ENCODE peak calls at places on chromosomes 5 and 9, in seven cellular contexts. X is adrenal gland; M is neural progenitor cell; V is CD4-positive, CD25-positive, alpha-beta regulatory T cell; E is right cardiac atrium; U is uterus; K is CD8-positive, alpha-beta T cell. B is an unnamed sample.

GRCh38 chr5:158498959-158499679 is 600.6 kb downstream of the EBF1 start:
- DNase-seq in E (no peak), M (no peak), U (peak; percentile 24), X (no peak), V (no peak), K (no peak), B (no peak)

GRCh38 chr5:167578977-167579700 is 712.3 kb upstream of the WWC1 start:
- DNase-seq in X (no peak), E (no peak), U (no peak), M (no peak), K (no peak), V (no peak), B (peak; percentile 91)

GRCh38 chr5:167049043-167049663 is 1242.3 kb upstream of the WWC1 start:
- DNase-seq in V (no peak), K (no peak), U (no peak), X (peak; percentile 61), E (no peak), M (peak; percentile 71), B (peak; percentile 46)

GRCh38 chr5:179336126-179336870 is 9.0 kb downstream of the ADAMTS2 start:
- DNase-seq in E (peak; percentile 30), V (no peak), M (no peak), K (no peak), X (no peak), U (no peak), B (no peak)

GRCh38 chr5:62308439-62308838 is 2.4 kb downstream of the KIF2A start:
- DNase-seq in E (no peak), X (no peak), K (no peak), V (no peak), U (no peak), M (no peak), B (no peak)

GRCh38 chr5:58458851-58459275 is 1.0 kb downstream of the PLK2 start:
- DNase-seq in E (no peak), M (no peak), X (no peak), V (no peak), K (no peak), U (no peak), B (no peak)

GRCh38 chr9:8649157-8649556 is 849.6 kb upstream of the DMAC1 start:
- DNase-seq in X (no peak), V (no peak), K (no peak), U (no peak), E (no peak), M (no peak), B (no peak)

GRCh38 chr5:60453186-60453976 is 246.6 kb downstream of the DEPDC1B start:
- DNase-seq in X (no peak), E (no peak), U (no peak), M (no peak), K (no peak), V (no peak), B (no peak)

GRCh38 chr5:6545770-6546690 is 86.8 kb downstream of the NSUN2 start:
- DNase-seq in M (peak; percentile 42), X (no peak), K (no peak), V (no peak), E (no peak), U (no peak), B (no peak)

GRCh38 chr5:169248520-169248919 is 52.4 kb downstream of the SLIT3 start:
- DNase-seq in X (no peak), V (no peak), K (no peak), E (no peak), U (no peak), M (no peak), B (no peak)

GRCh38 chr9:79611091-79611614 is 39.4 kb downstream of the TLE4 start:
- DNase-seq in V (no peak), M (peak; percentile 86), E (no peak), X (peak; percentile 28), K (no peak), U (no peak), B (peak; percentile 54)

GRCh38 chr5:140833993-140834392 is at the start of gene PCDHA7:
- DNase-seq in K (no peak), M (no peak), U (no peak), V (no peak), E (no peak), X (no peak), B (no peak)

GRCh38 chr9:79571309-79572031 is at the start of gene TLE4:
- DNase-seq in V (peak; percentile 100), E (peak; percentile 100), U (peak; percentile 100), K (peak; percentile 98), X (peak; percentile 100), M (peak; percentile 100), B (peak; percentile 98)

GRCh38 chr9:14272924-14273528 is 40.9 kb downstream of the NFIB start:
- DNase-seq in V (no peak), M (no peak), K (no peak), E (no peak), U (no peak), X (no peak), B (no peak)
- H3K4me3 ChIP-seq in V (no peak overlapping the region), M (no peak overlapping the region), K (no peak overlapping the region), E (peak overlapping the region; percentile 16), U (no peak overlapping the region), X (no peak overlapping the region), B (no peak overlapping the region)

DNA sequence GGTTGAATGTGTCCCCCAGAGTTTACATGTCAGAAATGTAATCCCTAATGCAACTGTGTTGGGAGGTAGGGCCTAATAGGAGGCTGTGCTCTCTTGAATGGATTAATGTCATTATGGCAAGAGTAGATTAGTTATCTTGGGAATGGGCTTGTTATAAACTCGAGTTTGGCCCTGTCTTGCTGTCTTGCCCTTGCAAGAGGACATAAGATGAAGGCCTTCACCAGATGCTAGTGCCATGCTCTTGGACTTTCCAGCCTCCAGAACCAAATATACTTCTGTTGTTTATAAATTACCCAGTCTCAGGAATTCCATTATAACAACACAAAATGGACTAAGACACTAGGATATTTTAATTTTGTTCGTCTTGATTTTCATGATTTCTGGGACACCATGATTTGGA is 5.4 kb downstream of the PIK3R1 start:
- DNase-seq in E (no peak), M (no peak), V (no peak), K (no peak), U (no peak), X (no peak), B (no peak)
- H3K27me3 ChIP-seq in E (no peaks in the 10 kb centered on the region), M (peaks cover 19% of the 10 kb centered on the region), V (no peaks in the 10 kb centered on the region), K (no peaks in the 10 kb centered on the region), U (no peaks in the 10 kb centered on the region), X (no peaks in the 10 kb centered on the region), B (no peaks in the 10 kb centered on the region)

GRCh38 chr5:2576823-2577222 is 174.7 kb downstream of the IRX2 start:
- DNase-seq in M (no peak), X (no peak), U (no peak), E (no peak), V (no peak), K (no peak), B (no peak)

GRCh38 chr5:2579126-2579525 is 172.4 kb downstream of the IRX2 start:
- DNase-seq in E (no peak), U (no peak), K (no peak), M (peak; percentile 25), V (no peak), X (no peak), B (no peak)

GRCh38 chr5:2574155-2574554 is 177.3 kb downstream of the IRX2 start:
- DNase-seq in V (no peak), M (no peak), X (no peak), K (no peak), U (no peak), E (no peak), B (no peak)

GRCh38 chr5:2575292-2575691 is 176.2 kb downstream of the IRX2 start:
- DNase-seq in E (no peak), V (no peak), M (no peak), U (no peak), K (no peak), X (no peak), B (no peak)

DNA sequence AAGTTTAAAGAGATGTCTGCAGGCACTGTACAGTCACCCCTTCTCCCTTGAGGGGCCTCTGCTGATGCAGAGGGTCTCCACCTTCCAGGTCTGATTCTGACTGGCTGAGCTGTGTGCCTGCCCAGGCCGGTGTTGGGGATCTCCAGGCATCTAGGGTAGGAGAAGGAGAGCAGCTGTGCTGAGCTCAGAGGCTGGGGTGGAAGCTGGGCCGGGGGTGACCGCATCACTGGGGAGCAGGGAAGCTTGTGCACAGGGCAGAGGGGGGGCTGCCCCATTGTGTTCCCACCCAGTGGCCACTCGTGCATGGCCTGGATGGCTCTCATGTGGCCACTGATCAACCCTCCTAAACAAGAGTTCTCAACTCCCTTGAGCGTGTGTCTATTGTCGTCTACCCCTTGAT is 173.8 kb downstream of the IRX2 start:
- DNase-seq in E (no peak), X (no peak), M (no peak), K (no peak), U (no peak), V (no peak), B (no peak)
- H3K9me3 ChIP-seq in E (no peaks in the 10 kb centered on the region), X (no peaks in the 10 kb centered on the region), M (no peaks in the 10 kb centered on the region), K (no peaks in the 10 kb centered on the region), U (no peaks in the 10 kb centered on the region), V (no peaks in the 10 kb centered on the region), B (no peaks in the 10 kb centered on the region)

GRCh38 chr5:90109285-90109684 is 300.3 kb downstream of the CETN3 start:
- DNase-seq in V (no peak), U (no peak), X (no peak), E (no peak), M (no peak), K (no peak), B (no peak)
- H3K4me3 ChIP-seq in V (no peak overlapping the region), U (no peak overlapping the region), X (no peak overlapping the region), E (no peak overlapping the region), M (no peak overlapping the region), K (no peak overlapping the region), B (no peak overlapping the region)

GRCh38 chr9:83749706-83750105 is 41.9 kb upstream of the UBQLN1 start:
- DNase-seq in E (no peak), V (no peak), U (no peak), X (no peak), K (no peak), M (no peak), B (no peak)

DNA sequence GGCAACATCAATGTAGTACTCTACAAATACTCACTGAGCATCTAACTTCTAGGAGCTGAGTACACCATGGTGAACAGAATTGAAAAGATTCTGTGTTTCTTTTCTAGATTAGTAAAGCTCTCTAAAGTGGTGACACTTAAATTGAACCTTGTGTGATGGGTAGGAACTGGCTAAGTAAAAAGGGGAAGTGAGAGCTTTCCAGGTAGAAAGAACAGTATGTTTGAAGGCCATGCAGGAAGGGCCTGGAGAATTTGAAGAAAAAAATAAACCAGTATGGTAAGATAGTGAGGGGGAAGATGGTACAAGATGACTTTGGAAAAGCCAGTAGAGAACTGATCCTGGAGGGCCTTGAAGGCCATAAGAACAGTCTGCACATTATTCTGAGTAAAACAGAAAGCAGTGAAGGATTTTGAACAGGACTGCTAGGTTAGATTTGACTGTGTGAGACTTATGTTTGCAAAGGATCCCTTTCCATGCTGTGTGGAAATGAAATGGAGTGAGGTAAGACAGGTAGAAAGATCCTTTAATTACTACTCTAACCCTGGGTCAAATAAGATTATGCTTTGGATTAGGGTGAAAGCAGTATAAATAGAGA is 46.7 kb upstream of the UBQLN1 start:
- DNase-seq in M (no peak), V (no peak), U (no peak), X (no peak), E (no peak), K (no peak), B (no peak)
- H3K27me3 ChIP-seq in M (no peaks in the 10 kb centered on the region), V (no peaks in the 10 kb centered on the region), U (no peaks in the 10 kb centered on the region), X (no peaks in the 10 kb centered on the region), E (no peaks in the 10 kb centered on the region), K (no peaks in the 10 kb centered on the region), B (no peaks in the 10 kb centered on the region)

GRCh38 chr5:95963650-95964410 is 2.2 kb upstream of the ELL2 start:
- DNase-seq in U (no peak), K (no peak), E (no peak), X (no peak), M (no peak), V (no peak), B (no peak)
- H3K9me3 ChIP-seq in U (no peaks in the 10 kb centered on the region), K (no peaks in the 10 kb centered on the region), E (no peaks in the 10 kb centered on the region), X (no peaks in the 10 kb centered on the region), M (no peaks in the 10 kb centered on the region), V (no peaks in the 10 kb centered on the region), B (no peaks in the 10 kb centered on the region)